ENCODE peak calls at places on chromosomes 13 and 19, in seven cellular contexts. One of them, this sample, is unnamed.
A peak's percentile ranks its signal among the peaks of the same experiment; 100 is the strongest.

GRCh38 chr13:104594801-104595200 is 1528.6 kb upstream of the SLC10A2 start:
- DNase-seq in BJ: no peak
- DNase-seq in lower lobe of right lung: no peak
- DNase-seq in H1: no peak
- DNase-seq in heart left ventricle: no peak
- DNase-seq in heart right ventricle: no peak
- DNase-seq in K562: no peak
- DNase-seq in this sample: no peak

GRCh38 chr19:38676023-38676877 is 28.8 kb downstream of the ACTN4 start:
- DNase-seq in BJ: no peak
- DNase-seq in lower lobe of right lung: no peak
- DNase-seq in H1: no peak
- DNase-seq in heart left ventricle: no peak
- DNase-seq in heart right ventricle: peak; percentile 52
- DNase-seq in K562: peak; percentile 95
- DNase-seq in this sample: peak; percentile 48

GRCh38 chr13:34345601-34345939 is 527.6 kb downstream of the RFC3 start:
- DNase-seq in BJ: no peak
- DNase-seq in lower lobe of right lung: no peak
- DNase-seq in H1: no peak
- DNase-seq in heart left ventricle: no peak
- DNase-seq in heart right ventricle: no peak
- DNase-seq in K562: no peak
- DNase-seq in this sample: no peak

GRCh38 chr19:16722591-16722990 is 2.9 kb downstream of the NWD1 start:
- DNase-seq in BJ: no peak
- DNase-seq in lower lobe of right lung: no peak
- DNase-seq in H1: no peak
- DNase-seq in heart left ventricle: no peak
- DNase-seq in heart right ventricle: no peak
- DNase-seq in K562: no peak
- DNase-seq in this sample: no peak

GRCh38 chr19:58563823-58564222 is 5.4 kb upstream of the UBE2M start:
- DNase-seq in BJ: no peak
- DNase-seq in lower lobe of right lung: no peak
- DNase-seq in H1: no peak
- DNase-seq in heart left ventricle: no peak
- DNase-seq in heart right ventricle: no peak
- DNase-seq in K562: no peak
- DNase-seq in this sample: no peak

GRCh38 chr19:55406869-55407624 is 541 bp downstream of the UBE2S start:
- DNase-seq in BJ: no peak
- DNase-seq in lower lobe of right lung: no peak
- DNase-seq in H1: no peak
- DNase-seq in heart left ventricle: no peak
- DNase-seq in heart right ventricle: no peak
- DNase-seq in K562: peak; percentile 47
- DNase-seq in this sample: no peak

GRCh38 chr13:113937497-113938140 is 36.3 kb downstream of the C13orf46 start:
- DNase-seq in BJ: no peak
- DNase-seq in lower lobe of right lung: no peak
- DNase-seq in H1: no peak
- DNase-seq in heart left ventricle: peak; percentile 39
- DNase-seq in heart right ventricle: no peak
- DNase-seq in K562: no peak
- DNase-seq in this sample: no peak

GRCh38 chr13:51420681-51421476 is 32.0 kb downstream of the INTS6 start:
- DNase-seq in BJ: no peak
- DNase-seq in lower lobe of right lung: no peak
- DNase-seq in H1: no peak
- DNase-seq in heart left ventricle: no peak
- DNase-seq in heart right ventricle: no peak
- DNase-seq in K562: no peak
- DNase-seq in this sample: no peak

GRCh38 chr13:46146898-46147297 is 35.1 kb downstream of the LCP1 start:
- DNase-seq in BJ: no peak
- DNase-seq in lower lobe of right lung: no peak
- DNase-seq in H1: no peak
- DNase-seq in heart left ventricle: no peak
- DNase-seq in heart right ventricle: no peak
- DNase-seq in K562: no peak
- DNase-seq in this sample: peak; percentile 16

DNA sequence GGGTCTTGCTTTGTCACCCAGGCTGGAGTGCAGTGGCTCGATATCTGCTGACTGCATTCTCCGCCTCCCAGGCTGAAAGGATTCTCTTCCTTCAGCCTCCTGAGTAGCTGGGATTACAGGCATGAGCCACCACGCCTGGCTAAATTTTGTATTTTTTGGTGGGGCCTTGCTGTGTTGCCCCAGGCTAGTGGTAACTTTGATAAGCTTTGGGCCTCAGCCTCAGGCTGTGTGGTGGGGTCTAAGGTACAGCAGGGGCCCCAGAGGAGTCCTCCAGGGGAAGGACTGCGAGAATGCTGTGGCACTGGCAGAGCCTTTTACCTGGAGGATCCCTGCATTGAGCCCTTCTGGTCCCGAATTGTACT is 7.2 kb downstream of the DOT1L start:
- DNase-seq in BJ: no peak
- DNase-seq in lower lobe of right lung: no peak
- DNase-seq in H1: no peak
- DNase-seq in heart left ventricle: no peak
- DNase-seq in heart right ventricle: no peak
- DNase-seq in K562: no peak
- DNase-seq in this sample: no peak
- H3K4me3 ChIP-seq in BJ: no peak overlapping the region
- H3K4me3 ChIP-seq in lower lobe of right lung: no peak overlapping the region
- H3K4me3 ChIP-seq in H1: no peak overlapping the region
- H3K4me3 ChIP-seq in heart left ventricle: no peak overlapping the region
- H3K4me3 ChIP-seq in heart right ventricle: no peak overlapping the region
- H3K4me3 ChIP-seq in K562: no peak overlapping the region
- H3K4me3 ChIP-seq in this sample: no peak overlapping the region

GRCh38 chr19:29516821-29517395 is 8.9 kb upstream of the VSTM2B start:
- DNase-seq in BJ: no peak
- DNase-seq in lower lobe of right lung: peak; percentile 30
- DNase-seq in H1: no peak
- DNase-seq in heart left ventricle: peak; percentile 43
- DNase-seq in heart right ventricle: no peak
- DNase-seq in K562: no peak
- DNase-seq in this sample: no peak

GRCh38 chr19:29516358-29516725 is 9.5 kb upstream of the VSTM2B start:
- DNase-seq in BJ: no peak
- DNase-seq in lower lobe of right lung: peak; percentile 34
- DNase-seq in H1: no peak
- DNase-seq in heart left ventricle: no peak
- DNase-seq in heart right ventricle: no peak
- DNase-seq in K562: no peak
- DNase-seq in this sample: no peak

GRCh38 chr19:29517946-29518345 is 7.8 kb upstream of the VSTM2B start:
- DNase-seq in BJ: no peak
- DNase-seq in lower lobe of right lung: peak; percentile 34
- DNase-seq in H1: no peak
- DNase-seq in heart left ventricle: peak; percentile 28
- DNase-seq in heart right ventricle: no peak
- DNase-seq in K562: no peak
- DNase-seq in this sample: no peak

GRCh38 chr19:29515706-29516357 is 10.0 kb upstream of the VSTM2B start:
- DNase-seq in BJ: no peak
- DNase-seq in lower lobe of right lung: peak; percentile 35
- DNase-seq in H1: no peak
- DNase-seq in heart left ventricle: peak; percentile 37
- DNase-seq in heart right ventricle: no peak
- DNase-seq in K562: no peak
- DNase-seq in this sample: no peak

GRCh38 chr19:29517412-29517811 is 8.4 kb upstream of the VSTM2B start:
- DNase-seq in BJ: no peak
- DNase-seq in lower lobe of right lung: peak; percentile 20
- DNase-seq in H1: no peak
- DNase-seq in heart left ventricle: peak; percentile 33
- DNase-seq in heart right ventricle: no peak
- DNase-seq in K562: no peak
- DNase-seq in this sample: no peak
- H3K27me3 ChIP-seq in BJ: no peaks in the 10 kb centered on the region
- H3K27me3 ChIP-seq in lower lobe of right lung: peaks cover 36% of the 10 kb centered on the region
- H3K27me3 ChIP-seq in H1: no peaks in the 10 kb centered on the region
- H3K27me3 ChIP-seq in heart left ventricle: peaks cover 4% of the 10 kb centered on the region
- H3K27me3 ChIP-seq in heart right ventricle: peaks cover 46% of the 10 kb centered on the region
- H3K27me3 ChIP-seq in K562: peaks cover 6% of the 10 kb centered on the region
- H3K27me3 ChIP-seq in this sample: no peaks in the 10 kb centered on the region

GRCh38 chr19:6213696-6214585 is 65.8 kb downstream of the MLLT1 start:
- DNase-seq in BJ: no peak
- DNase-seq in lower lobe of right lung: peak; percentile 30
- DNase-seq in H1: no peak
- DNase-seq in heart left ventricle: peak; percentile 57
- DNase-seq in heart right ventricle: no peak
- DNase-seq in K562: no peak
- DNase-seq in this sample: no peak

GRCh38 chr19:6213266-6213595 is 66.5 kb downstream of the MLLT1 start:
- DNase-seq in BJ: no peak
- DNase-seq in lower lobe of right lung: peak; percentile 42
- DNase-seq in H1: no peak
- DNase-seq in heart left ventricle: no peak
- DNase-seq in heart right ventricle: no peak
- DNase-seq in K562: no peak
- DNase-seq in this sample: no peak

GRCh38 chr19:6210721-6211600 is 68.8 kb downstream of the MLLT1 start:
- DNase-seq in BJ: no peak
- DNase-seq in lower lobe of right lung: peak; percentile 44
- DNase-seq in H1: no peak
- DNase-seq in heart left ventricle: peak; percentile 59
- DNase-seq in heart right ventricle: no peak
- DNase-seq in K562: no peak
- DNase-seq in this sample: no peak

GRCh38 chr19:6211632-6212402 is 68.0 kb downstream of the MLLT1 start:
- DNase-seq in BJ: no peak
- DNase-seq in lower lobe of right lung: peak; percentile 30
- DNase-seq in H1: no peak
- DNase-seq in heart left ventricle: peak; percentile 58
- DNase-seq in heart right ventricle: no peak
- DNase-seq in K562: no peak
- DNase-seq in this sample: no peak

GRCh38 chr19:6212403-6213265 is 67.1 kb downstream of the MLLT1 start:
- DNase-seq in BJ: no peak
- DNase-seq in lower lobe of right lung: peak; percentile 34
- DNase-seq in H1: no peak
- DNase-seq in heart left ventricle: peak; percentile 49
- DNase-seq in heart right ventricle: no peak
- DNase-seq in K562: no peak
- DNase-seq in this sample: no peak
- TF ChIP-seq CTCF in BJ: no peak
- TF ChIP-seq CTCF in lower lobe of right lung: no peak
- TF ChIP-seq CTCF in H1: no peak
- TF ChIP-seq CTCF in heart left ventricle: no peak
- TF ChIP-seq CTCF in heart right ventricle: no peak
- TF ChIP-seq CTCF in K562: no peak
- TF ChIP-seq CTCF in this sample: no peak

DNA sequence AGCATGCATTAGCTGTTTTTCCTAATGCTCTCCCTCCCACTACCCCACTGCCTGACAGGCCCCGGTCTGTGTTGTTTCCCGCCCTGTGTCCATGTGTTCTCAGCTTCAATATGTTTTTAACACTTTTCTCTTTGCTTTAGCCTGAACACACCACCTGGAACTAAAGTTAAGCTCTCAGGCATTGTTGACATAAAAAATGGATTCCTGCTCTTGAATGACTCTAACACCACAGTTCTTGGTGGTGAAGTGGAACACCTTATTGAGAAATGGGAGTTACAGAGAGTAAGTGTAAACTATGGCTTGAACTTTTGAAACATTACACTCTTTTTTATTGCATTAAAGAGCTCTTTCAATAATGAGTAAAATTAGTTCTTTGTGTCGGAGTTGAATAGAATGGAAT is 70.1 kb downstream of the TDRD3 start:
- DNase-seq in BJ: no peak
- DNase-seq in lower lobe of right lung: no peak
- DNase-seq in H1: no peak
- DNase-seq in heart left ventricle: no peak
- DNase-seq in heart right ventricle: no peak
- DNase-seq in K562: no peak
- DNase-seq in this sample: no peak
- H3K4me3 ChIP-seq in BJ: no peak overlapping the region
- H3K4me3 ChIP-seq in lower lobe of right lung: no peak overlapping the region
- H3K4me3 ChIP-seq in H1: no peak overlapping the region
- H3K4me3 ChIP-seq in heart left ventricle: no peak overlapping the region
- H3K4me3 ChIP-seq in heart right ventricle: no peak overlapping the region
- H3K4me3 ChIP-seq in K562: no peak overlapping the region
- H3K4me3 ChIP-seq in this sample: no peak overlapping the region

GRCh38 chr19:46299004-46299509 is 2.2 kb downstream of the HIF3A start:
- DNase-seq in BJ: peak; percentile 28
- DNase-seq in lower lobe of right lung: peak; percentile 95
- DNase-seq in H1: no peak
- DNase-seq in heart left ventricle: peak; percentile 97
- DNase-seq in heart right ventricle: peak; percentile 97
- DNase-seq in K562: no peak
- DNase-seq in this sample: peak; percentile 77
- H3K27me3 ChIP-seq in BJ: peaks cover 14% of the 10 kb centered on the region
- H3K27me3 ChIP-seq in lower lobe of right lung: no peaks in the 10 kb centered on the region
- H3K27me3 ChIP-seq in H1: no peaks in the 10 kb centered on the region
- H3K27me3 ChIP-seq in heart left ventricle: no peaks in the 10 kb centered on the region
- H3K27me3 ChIP-seq in heart right ventricle: no peaks in the 10 kb centered on the region
- H3K27me3 ChIP-seq in K562: peaks cover 3% of the 10 kb centered on the region
- H3K27me3 ChIP-seq in this sample: peaks cover 4% of the 10 kb centered on the region

DNA sequence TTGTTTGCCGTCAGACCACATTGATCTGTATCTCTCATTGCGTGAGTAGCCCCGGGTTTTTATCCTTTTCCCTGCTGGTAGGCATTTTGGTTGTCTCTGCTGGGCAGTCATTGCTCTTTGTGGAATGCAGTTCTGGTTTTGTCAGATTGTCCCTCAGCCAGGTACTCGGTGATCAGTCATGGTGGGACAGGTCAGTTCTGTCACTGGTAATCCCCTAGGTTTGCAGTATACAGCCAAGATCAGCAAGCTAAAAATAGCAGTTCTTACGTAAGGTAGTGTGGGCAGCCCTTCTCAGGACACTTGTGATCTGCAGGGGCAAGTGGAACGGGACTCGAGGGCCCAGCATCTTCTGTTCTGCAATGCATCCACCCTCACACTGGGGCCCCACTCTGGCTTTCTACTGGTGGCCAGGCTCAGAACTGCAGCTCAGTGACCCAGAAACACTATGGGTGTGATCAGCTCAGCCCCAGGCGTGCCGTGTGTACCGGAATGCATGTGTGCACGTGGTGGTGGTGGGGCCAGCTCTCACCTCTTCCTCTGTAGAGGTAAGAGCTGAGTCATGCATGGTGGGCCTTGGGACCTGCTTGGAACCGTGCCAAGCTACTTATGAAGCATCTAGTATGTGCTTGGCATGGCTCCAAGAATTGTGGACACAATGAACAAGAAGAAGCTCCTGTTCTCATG is 6.3 kb downstream of the PLEKHF1 start:
- DNase-seq in BJ: no peak
- DNase-seq in lower lobe of right lung: peak; percentile 78
- DNase-seq in H1: no peak
- DNase-seq in heart left ventricle: peak; percentile 82
- DNase-seq in heart right ventricle: peak; percentile 46
- DNase-seq in K562: peak; percentile 63
- DNase-seq in this sample: peak; percentile 76
- TF ChIP-seq CTCF in BJ: peak; percentile 19
- TF ChIP-seq CTCF in lower lobe of right lung: peak; percentile 32
- TF ChIP-seq CTCF in H1: peak; percentile 17
- TF ChIP-seq CTCF in heart left ventricle: peak; percentile 46
- TF ChIP-seq CTCF in heart right ventricle: no peak
- TF ChIP-seq CTCF in K562: peak; percentile 50
- TF ChIP-seq CTCF in this sample: peak; percentile 54